ENCODE peak calls at places on chromosomes 6 and 20, in nine cellular contexts. X is left ventricle myocardium inferior, A is HFF-Myc, I is neural crest cell, B is nephron progenitor cell, K is A549, U is GM10248, O is ovary, H is gastrocnemius medialis. R is an unnamed sample.

GRCh38 chr20:25233016-25233772 is 14.7 kb upstream of the PYGB start:
- DNase-seq in X (peak), A (no peak), I (no peak), B (no peak), K (peak), U (no peak), O (no peak), H (no peak), R (no peak)

GRCh38 chr20:32988008-32988407 is 16.2 kb downstream of the SUN5 start:
- DNase-seq in X (peak), A (no peak), I (no peak), B (no peak), K (no peak), U (no peak), O (no peak), H (no peak), R (no peak)

GRCh38 chr20:25270829-25271251 is 23.0 kb downstream of the PYGB start:
- DNase-seq in X (peak), A (no peak), I (no peak), B (no peak), K (no peak), U (no peak), O (peak), H (no peak), R (no peak)

GRCh38 chr6:140032177-140032576 is 657.7 kb upstream of the CITED2 start:
- DNase-seq in X (no peak), A (no peak), I (no peak), B (no peak), K (no peak), U (no peak), O (no peak), H (no peak), R (no peak)

GRCh38 chr6:3357669-3358068 is 98.9 kb downstream of the PSMG4 start:
- DNase-seq in X (no peak), A (no peak), I (no peak), B (no peak), K (no peak), U (no peak), O (no peak), H (no peak), R (no peak)

GRCh38 chr20:13012886-13013285 is 4.1 kb downstream of the SPTLC3 start:
- DNase-seq in X (no peak), A (no peak), I (no peak), B (no peak), K (no peak), U (no peak), O (no peak), H (no peak), R (no peak)

GRCh38 chr6:27205375-27206278 is 41.9 kb upstream of the PRSS16 start:
- DNase-seq in X (no peak), A (peak), I (no peak), B (peak), K (no peak), U (peak), O (no peak), H (no peak), R (no peak)

GRCh38 chr6:113495521-113495920 is 361.6 kb upstream of the MARCKS start:
- DNase-seq in X (no peak), A (peak), I (no peak), B (no peak), K (no peak), U (no peak), O (no peak), H (no peak), R (peak)

GRCh38 chr6:90000864-90001731 is 106.8 kb downstream of the GJA10 start:
- DNase-seq in X (no peak), A (no peak), I (no peak), B (no peak), K (no peak), U (no peak), O (no peak), H (no peak), R (no peak)

GRCh38 chr6:14863896-14864850 is 381.7 kb upstream of the JARID2 start:
- DNase-seq in X (no peak), A (no peak), I (no peak), B (no peak), K (no peak), U (no peak), O (no peak), H (no peak), R (no peak)

GRCh38 chr6:402901-403658 is 11.5 kb downstream of the IRF4 start:
- DNase-seq in X (no peak), A (no peak), I (no peak), B (no peak), K (no peak), U (peak), O (no peak), H (no peak), R (no peak)

GRCh38 chr6:50990750-50991446 is 172.2 kb downstream of the TFAP2B start:
- DNase-seq in X (no peak), A (no peak), I (no peak), B (no peak), K (peak), U (no peak), O (no peak), H (no peak), R (no peak)

GRCh38 chr6:125507987-125508655 is 206.4 kb upstream of the HDDC2 start:
- DNase-seq in X (no peak), A (peak), I (no peak), B (no peak), K (no peak), U (no peak), O (no peak), H (no peak), R (no peak)

GRCh38 chr6:16003197-16003491 is 125.7 kb upstream of the MYLIP start:
- DNase-seq in X (no peak), A (no peak), I (no peak), B (no peak), K (no peak), U (no peak), O (no peak), H (no peak), R (no peak)

GRCh38 chr6:16007146-16007545 is 121.7 kb upstream of the MYLIP start:
- DNase-seq in X (no peak), A (no peak), I (no peak), B (no peak), K (no peak), U (no peak), O (no peak), H (no peak), R (no peak)

GRCh38 chr6:16004934-16005673 is 123.8 kb upstream of the MYLIP start:
- DNase-seq in X (no peak), A (no peak), I (no peak), B (no peak), K (no peak), U (no peak), O (no peak), H (no peak), R (no peak)

GRCh38 chr6:16002332-16003196 is 126.3 kb upstream of the MYLIP start:
- DNase-seq in X (no peak), A (no peak), I (no peak), B (no peak), K (no peak), U (no peak), O (no peak), H (no peak), R (no peak)

GRCh38 chr6:16006681-16007080 is 122.2 kb upstream of the MYLIP start:
- DNase-seq in X (no peak), A (no peak), I (no peak), B (no peak), K (no peak), U (no peak), O (no peak), H (no peak), R (no peak)
- TF ChIP-seq CTCF in X (no peak), A (no peak), I (no peak), B (no peak), K (no peak), U (no peak), O (no peak), H (no peak), R (no peak)

DNA sequence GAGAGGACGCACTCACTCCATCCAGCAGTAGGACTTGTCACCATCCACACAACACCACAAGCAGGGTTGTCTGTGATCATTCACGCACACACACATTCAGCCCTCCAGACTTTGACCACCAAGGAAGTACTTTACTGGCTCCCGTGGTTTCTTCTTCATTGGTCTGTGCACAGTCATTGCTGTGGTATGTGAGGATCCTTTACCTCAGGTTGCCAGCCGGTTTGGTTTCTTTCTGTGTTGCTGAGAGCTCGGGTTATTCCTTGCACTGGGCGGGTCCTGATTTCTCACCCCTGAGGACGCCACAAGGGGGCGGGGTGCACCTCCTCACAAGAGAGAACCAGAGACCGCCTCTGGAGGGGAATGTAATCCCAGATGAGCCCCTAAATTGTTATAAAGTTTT is 11.2 kb downstream of the SLC35A1 start:
- DNase-seq in X (no peak), A (peak), I (peak), B (peak), K (peak), U (no peak), O (no peak), H (no peak), R (no peak)
- TF ChIP-seq CTCF in X (peak), A (peak), I (peak), B (peak), K (no peak), U (no peak), O (no peak), H (peak), R (no peak)

GRCh38 chr6:19452495-19452894 is 384.7 kb upstream of the ID4 start:
- DNase-seq in X (no peak), A (no peak), I (no peak), B (no peak), K (no peak), U (no peak), O (no peak), H (no peak), R (no peak)
- TF ChIP-seq CTCF in X (no peak), A (no peak), I (no peak), B (no peak), K (no peak), U (no peak), O (no peak), H (no peak), R (no peak)

GRCh38 chr6:153790881-153791473 is 248.1 kb upstream of the OPRM1 start:
- DNase-seq in X (no peak), A (no peak), I (peak), B (no peak), K (peak), U (no peak), O (no peak), H (no peak), R (no peak)
- TF ChIP-seq CTCF in X (peak), A (no peak), I (peak), B (peak), K (peak), U (no peak), O (no peak), H (no peak), R (no peak)

GRCh38 chr6:31827286-31828079 is at the start of gene HSPA1B:
- DNase-seq in X (peak), A (peak), I (peak), B (peak), K (peak), U (peak), O (peak), H (peak), R (peak)
- TF ChIP-seq CTCF in X (no peak), A (no peak), I (no peak), B (no peak), K (no peak), U (no peak), O (no peak), H (no peak), R (no peak)

DNA sequence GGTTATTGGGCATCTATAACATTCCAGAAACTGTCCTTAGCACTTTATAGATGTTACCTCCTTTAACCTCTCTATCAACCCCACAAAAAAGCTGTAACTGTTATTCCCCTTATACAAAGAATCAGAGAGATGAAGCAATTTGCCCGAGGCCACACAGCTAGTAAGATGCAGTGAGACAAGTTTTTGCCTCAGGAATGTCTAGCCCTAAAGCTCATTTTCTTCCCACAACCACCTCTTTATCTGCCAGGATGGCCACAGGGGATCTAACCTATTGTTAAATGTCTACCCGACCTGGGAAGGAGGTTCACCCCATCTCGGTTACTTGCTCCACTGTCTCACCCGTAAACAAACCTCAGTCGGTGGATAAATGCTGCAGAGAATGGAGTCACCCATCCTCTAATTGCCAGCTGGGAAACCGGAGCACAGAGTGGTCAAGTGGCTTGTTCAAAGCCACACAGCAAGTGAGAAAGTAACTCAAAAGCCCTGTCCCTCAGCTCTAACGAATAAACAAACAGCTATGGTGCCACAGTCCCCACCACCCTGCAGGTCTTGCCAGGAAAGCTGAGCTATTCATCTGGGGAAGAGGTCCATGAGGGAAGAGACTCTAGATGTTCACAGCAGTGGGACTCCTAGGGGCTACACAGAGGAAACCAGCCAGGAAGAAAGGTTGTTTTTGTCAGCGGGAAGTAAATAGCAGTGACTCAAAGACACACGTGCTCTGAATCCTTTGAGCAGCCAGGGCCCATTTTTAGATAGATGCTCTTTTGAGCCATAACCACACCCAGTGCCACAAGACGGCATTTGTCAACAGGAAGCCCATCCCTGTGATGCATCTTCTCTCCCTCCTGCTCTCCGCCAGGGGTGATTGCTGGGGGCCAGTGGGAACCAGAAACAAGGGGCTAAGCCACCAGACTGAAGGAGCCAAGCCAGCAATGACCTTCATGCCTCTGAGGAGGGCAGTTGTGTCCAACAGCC is 32.2 kb upstream of the TCP11 start:
- DNase-seq in X (no peak), A (no peak), I (no peak), B (no peak), K (no peak), U (no peak), O (no peak), H (no peak), R (no peak)
- TF ChIP-seq CTCF in X (no peak), A (no peak), I (no peak), B (no peak), K (no peak), U (no peak), O (no peak), H (no peak), R (no peak)

GRCh38 chr6:36427781-36428345 is 14.8 kb downstream of the PXT1 start:
- DNase-seq in X (no peak), A (no peak), I (no peak), B (no peak), K (peak), U (no peak), O (no peak), H (no peak), R (no peak)

GRCh38 chr6:36426622-36427021 is 16.0 kb downstream of the PXT1 start:
- DNase-seq in X (no peak), A (no peak), I (no peak), B (no peak), K (no peak), U (no peak), O (no peak), H (no peak), R (no peak)

GRCh38 chr6:36431197-36431596 is 11.5 kb downstream of the PXT1 start:
- DNase-seq in X (no peak), A (no peak), I (no peak), B (no peak), K (no peak), U (no peak), O (no peak), H (no peak), R (no peak)

GRCh38 chr6:36430351-36430750 is 12.3 kb downstream of the PXT1 start:
- DNase-seq in X (no peak), A (no peak), I (no peak), B (no peak), K (no peak), U (no peak), O (no peak), H (no peak), R (no peak)

DNA sequence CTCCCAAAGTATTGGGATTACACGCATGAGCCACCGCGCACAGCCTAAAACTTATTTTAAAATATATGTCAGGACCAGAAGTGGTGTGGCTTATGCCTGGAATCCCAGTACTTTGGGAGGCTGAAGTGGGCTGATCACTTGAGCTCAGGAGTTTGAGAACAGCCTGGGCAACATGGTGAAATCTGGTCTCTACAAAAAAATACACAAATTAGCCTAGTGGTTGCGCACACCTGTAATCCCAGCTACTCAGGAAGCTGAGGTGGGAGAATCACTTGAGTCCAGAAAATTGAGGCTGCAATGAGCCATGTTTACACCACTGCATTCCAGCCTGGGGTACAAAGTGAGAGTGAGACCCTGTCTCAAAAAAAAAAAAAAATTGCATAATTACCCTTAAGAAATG is 13.7 kb downstream of the PXT1 start:
- DNase-seq in X (no peak), A (no peak), I (no peak), B (no peak), K (no peak), U (no peak), O (no peak), H (no peak), R (no peak)
- TF ChIP-seq CTCF in X (no peak), A (peak), I (no peak), B (no peak), K (no peak), U (peak), O (no peak), H (peak), R (no peak)